ENCODE peak calls at places on chromosome 19, in seven cellular contexts. K is psoas muscle; B is cardiac muscle cell; N is right lobe of liver; M is esophagus squamous epithelium; Y is BE2C; O is CD4-positive, alpha-beta memory T cell. F is an unnamed sample. For H3K9me3, the result is how much of the 10 kb centered on the place peaks cover.

GRCh38 chr19:38478273-38478971 is 44.9 kb downstream of the RYR1 start:
- DNase-seq in K (no peak), B (peak), N (no peak), M (no peak), Y (peak), O (no peak), F (no peak)

GRCh38 chr19:11273989-11274388 is 11.7 kb upstream of the DOCK6 start:
- DNase-seq in K (no peak), B (no peak), N (no peak), M (no peak), Y (no peak), O (no peak), F (no peak)

GRCh38 chr19:56297010-56297409 is 17.6 kb downstream of the ZSCAN5A start:
- DNase-seq in K (no peak), B (no peak), N (no peak), M (no peak), Y (no peak), O (no peak), F (no peak)

GRCh38 chr19:45403781-45404556 is 900 bp downstream of the PPP1R13L start:
- DNase-seq in K (no peak), B (peak), N (peak), M (no peak), Y (peak), O (peak), F (peak)

GRCh38 chr19:8269724-8270123 is 38.4 kb downstream of the CD320 start:
- DNase-seq in K (no peak), B (no peak), N (no peak), M (no peak), Y (no peak), O (no peak), F (no peak)

GRCh38 chr19:19696386-19696785 is 27.7 kb downstream of the ZNF101 start:
- DNase-seq in K (no peak), B (no peak), N (no peak), M (no peak), Y (no peak), O (no peak), F (no peak)

GRCh38 chr19:1489463-1489971 is 633 bp downstream of the PCSK4 start:
- DNase-seq in K (peak), B (no peak), N (peak), M (no peak), Y (no peak), O (no peak), F (no peak)

GRCh38 chr19:1262687-1263123 is 6.4 kb upstream of the CIRBP start:
- DNase-seq in K (peak), B (no peak), N (no peak), M (no peak), Y (no peak), O (no peak), F (no peak)

GRCh38 chr19:33241530-33242101 is 16.0 kb upstream of the SLC7A10 start:
- DNase-seq in K (peak), B (no peak), N (no peak), M (no peak), Y (no peak), O (no peak), F (peak)

GRCh38 chr19:13118424-13119193 is 545 bp downstream of the NACC1 start:
- DNase-seq in K (peak), B (peak), N (peak), M (no peak), Y (peak), O (no peak), F (no peak)

GRCh38 chr19:46077815-46078167 is 37.0 kb upstream of the IGFL4 start:
- DNase-seq in K (no peak), B (no peak), N (no peak), M (no peak), Y (no peak), O (no peak), F (no peak)

GRCh38 chr19:11598103-11598483 is 810 bp downstream of the ZNF627 start:
- DNase-seq in K (no peak), B (no peak), N (no peak), M (no peak), Y (no peak), O (no peak), F (no peak)

GRCh38 chr19:42288881-42289555 is 12.9 kb upstream of the PRR19 start:
- DNase-seq in K (no peak), B (no peak), N (no peak), M (no peak), Y (no peak), O (no peak), F (no peak)

GRCh38 chr19:55345101-55345817 is 5.6 kb downstream of the KMT5C start:
- DNase-seq in K (no peak), B (no peak), N (peak), M (no peak), Y (no peak), O (no peak), F (no peak)

GRCh38 chr19:48421548-48421947 is 24.2 kb upstream of the GRWD1 start:
- DNase-seq in K (no peak), B (no peak), N (no peak), M (no peak), Y (no peak), O (no peak), F (no peak)

GRCh38 chr19:48419158-48419920 is 25.9 kb downstream of the GRIN2D start:
- DNase-seq in K (peak), B (peak), N (no peak), M (no peak), Y (peak), O (peak), F (peak)

GRCh38 chr19:48424694-48425219 is 21.0 kb upstream of the GRWD1 start:
- DNase-seq in K (no peak), B (no peak), N (no peak), M (no peak), Y (no peak), O (no peak), F (no peak)
- H3K4me3 ChIP-seq in K (no peak), B (no peak), N (no peak), M (no peak), Y (no peak), O (no peak), F (no peak)

GRCh38 chr19:50184196-50184595 is 19.2 kb upstream of the MYH14 start:
- DNase-seq in K (no peak), B (no peak), N (no peak), M (no peak), Y (no peak), O (no peak), F (no peak)
- H3K9me3 ChIP-seq in K (under half), B (under half), N (under half), M (under half), Y (under half), O (under half), F (under half)

GRCh38 chr19:3457531-3458228 is 22.6 kb downstream of the SMIM24 start:
- DNase-seq in K (no peak), B (no peak), N (no peak), M (no peak), Y (no peak), O (no peak), F (no peak)
- H3K4me3 ChIP-seq in K (no peak), B (no peak), N (no peak), M (no peak), Y (no peak), O (no peak), F (no peak)

GRCh38 chr19:30519607-30520205 is 147.5 kb downstream of the ZNF536 start:
- DNase-seq in K (no peak), B (no peak), N (no peak), M (no peak), Y (no peak), O (no peak), F (no peak)
- H3K9me3 ChIP-seq in K (under half), B (under half), N (under half), M (under half), Y (under half), O (under half), F (under half)

F was measured in CD8-positive, alpha-beta memory T cell.